ENCODE peak calls at places on chromosomes 2 and 18, in nine cellular contexts. M is cardiac fibroblast, I is fibroblast of the aortic adventitia, V is AG04449, S is astrocyte of the spinal cord, N is IMR-90, O is astrocyte of the cerebellum, F is hepatocyte, E is transverse colon. A is an unnamed sample.
A peak's percentile ranks its signal among the peaks of the same experiment; 100 is the strongest.

GRCh38 chr2:149733936-149734685 is 146.5 kb upstream of the MMADHC start:
- DNase-seq in F (peak; percentile 23), O (no peak), I (peak; percentile 94), N (peak; percentile 48), M (peak; percentile 65), E (no peak), V (no peak), S (peak; percentile 48), A (no peak)

GRCh38 chr18:26429535-26429934 is 118.8 kb downstream of the KCTD1 start:
- DNase-seq in V (peak; percentile 49), E (no peak), N (peak; percentile 88), F (peak; percentile 62), S (peak; percentile 82), I (peak; percentile 73), M (peak; percentile 84), O (peak; percentile 57), A (peak; percentile 62)

GRCh38 chr2:68365087-68365486 is at the start of gene PLEK:
- DNase-seq in E (peak; percentile 72), N (no peak), V (no peak), I (no peak), O (no peak), S (no peak), M (no peak), F (no peak), A (no peak)

GRCh38 chr2:215870088-215870490 is 143.3 kb downstream of the MREG start:
- DNase-seq in O (no peak), E (no peak), F (peak; percentile 34), V (no peak), S (peak; percentile 69), I (peak; percentile 95), N (peak; percentile 72), M (peak; percentile 75), A (peak; percentile 66)

GRCh38 chr2:95305341-95306058 is 8.4 kb downstream of the KCNIP3 start:
- DNase-seq in N (no peak), S (no peak), F (no peak), E (peak; percentile 36), M (no peak), O (peak; percentile 69), V (no peak), I (peak; percentile 62), A (no peak)

GRCh38 chr2:222671259-222672067 is at the start of gene MOGAT1:
- DNase-seq in E (peak; percentile 34), N (no peak), V (no peak), F (peak; percentile 48), S (peak; percentile 20), M (no peak), O (no peak), I (no peak), A (no peak)

GRCh38 chr2:81334046-81334445 is 1029.5 kb upstream of the LRRTM1 start:
- DNase-seq in S (no peak), F (no peak), M (no peak), N (no peak), E (no peak), O (no peak), V (no peak), I (no peak), A (no peak)

GRCh38 chr2:119293254-119293653 is 69.6 kb downstream of the STEAP3 start:
- DNase-seq in I (no peak), E (no peak), N (peak; percentile 16), O (no peak), V (no peak), M (peak; percentile 45), S (no peak), F (no peak), A (no peak)

GRCh38 chr2:226483745-226484619 is 315.6 kb downstream of the IRS1 start:
- DNase-seq in N (peak; percentile 61), O (no peak), F (no peak), V (peak; percentile 28), I (peak; percentile 49), E (no peak), S (peak; percentile 63), M (peak; percentile 46), A (no peak)

GRCh38 chr2:27711804-27712203 is 48.1 kb downstream of the SLC4A1AP start:
- DNase-seq in O (no peak), V (no peak), S (no peak), N (no peak), E (no peak), F (no peak), M (no peak), I (no peak), A (no peak)

GRCh38 chr2:71505086-71505769 is 51.9 kb downstream of the DYSF start:
- DNase-seq in N (no peak), E (no peak), S (no peak), V (no peak), O (no peak), M (peak; percentile 41), F (peak; percentile 26), I (peak; percentile 4), A (no peak)

GRCh38 chr2:190200603-190201002 is 119.0 kb downstream of the HIBCH start:
- DNase-seq in F (no peak), V (no peak), S (no peak), O (no peak), E (no peak), I (no peak), M (no peak), N (no peak), A (no peak)

GRCh38 chr2:102142829-102143449 is 393 bp downstream of the IL1R1 start:
- DNase-seq in S (peak; percentile 63), F (no peak), E (no peak), I (peak; percentile 67), O (no peak), V (no peak), M (peak; percentile 75), N (peak; percentile 56), A (no peak)

GRCh38 chr2:203891474-203891873 is 23.9 kb downstream of the CTLA4 start:
- DNase-seq in M (peak; percentile 55), O (no peak), E (no peak), V (no peak), S (no peak), I (no peak), F (no peak), N (no peak), A (no peak)

GRCh38 chr2:893311-893710 is 57.3 kb upstream of the SNTG2 start:
- DNase-seq in O (no peak), E (peak; percentile 15), V (no peak), I (no peak), M (no peak), F (peak; percentile 68), S (no peak), N (no peak), A (no peak)

GRCh38 chr2:75481041-75481836 is 79.5 kb downstream of the EVA1A start:
- DNase-seq in M (peak; percentile 39), S (peak; percentile 15), E (no peak), V (no peak), I (peak; percentile 56), O (no peak), F (peak; percentile 28), N (peak; percentile 41), A (no peak)

DNA sequence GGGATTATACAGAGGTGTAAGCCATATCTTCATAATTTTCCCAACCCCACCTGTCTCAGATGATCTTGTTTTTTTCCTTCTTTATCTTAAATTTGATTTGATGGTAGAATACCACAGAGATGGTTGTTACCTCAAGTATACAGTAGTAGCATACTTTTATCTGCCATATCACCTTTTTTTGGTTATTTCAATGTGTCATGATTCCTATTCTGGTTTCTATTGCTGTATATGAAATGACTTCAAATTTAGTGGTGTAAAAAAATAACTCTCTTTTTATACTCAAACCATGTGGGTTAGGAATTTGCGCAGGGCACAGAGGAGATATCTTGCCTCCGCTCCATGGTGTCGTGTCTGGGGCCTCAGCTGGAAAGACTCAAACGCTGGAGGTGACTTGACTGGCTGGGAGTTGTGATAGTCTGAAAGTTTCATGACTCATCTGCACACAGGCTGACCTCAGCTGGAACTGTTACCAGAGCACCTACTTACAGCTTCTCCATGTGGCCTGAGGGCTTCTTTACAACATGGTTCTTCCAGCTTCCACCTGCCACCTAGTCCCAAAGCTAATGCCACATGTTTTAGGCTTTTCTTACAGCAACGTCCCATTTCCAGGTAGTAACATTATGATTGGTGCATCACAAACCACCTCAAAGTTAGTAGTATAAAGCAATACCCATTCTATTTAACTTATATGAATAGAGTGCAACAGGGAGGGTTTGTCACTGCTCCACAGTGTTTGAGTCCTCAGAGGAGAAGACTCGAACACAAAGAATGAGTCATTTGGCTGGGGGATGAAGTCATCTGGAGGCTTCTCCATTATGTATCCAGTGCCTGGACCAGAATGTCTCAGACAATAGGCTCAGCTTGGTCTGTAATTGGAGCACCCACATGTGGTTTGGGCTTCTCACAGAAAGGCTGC is 82.3 kb upstream of the XPO1 start:
- DNase-seq in S (peak; percentile 90), N (peak; percentile 88), M (peak; percentile 95), I (peak; percentile 88), V (peak; percentile 44), E (no peak), F (peak; percentile 63), O (peak; percentile 80), A (peak; percentile 54)
- TF ChIP-seq CTCF in S (no peak), N (no peak), M (no peak), I (no peak), V (no peak), E (no peak), F (no peak), O (no peak), A (no peak)

GRCh38 chr18:2910261-2910660 is 63.5 kb downstream of the EMILIN2 start:
- DNase-seq in S (no peak), E (no peak), V (no peak), I (no peak), O (no peak), M (no peak), N (no peak), F (no peak), A (no peak)
- H3K4me3 ChIP-seq in S (no peak overlapping the region), E (no peak overlapping the region), V (no peak overlapping the region), I (no peak overlapping the region), O (no peak overlapping the region), M (no peak overlapping the region), N (no peak overlapping the region), F (no peak overlapping the region), A (no peak overlapping the region)

GRCh38 chr2:168346725-168347477 is 99.5 kb upstream of the STK39 start:
- DNase-seq in E (peak; percentile 74), F (peak; percentile 84), V (no peak), S (peak; percentile 68), N (peak; percentile 63), O (peak; percentile 53), I (peak; percentile 73), M (peak; percentile 82), A (no peak)
- TF ChIP-seq CTCF in E (peak; percentile 83), F (peak; percentile 88), V (peak; percentile 63), S (peak; percentile 72), N (peak; percentile 86), O (peak; percentile 67), I (peak; percentile 76), M (peak; percentile 66), A (peak; percentile 71)

GRCh38 chr2:104863229-104863584 is 9.3 kb downstream of the POU3F3 start:
- DNase-seq in E (no peak), F (no peak), I (no peak), O (no peak), N (no peak), V (no peak), S (peak; percentile 16), M (no peak), A (no peak)

GRCh38 chr2:104861295-104862060 is 7.6 kb downstream of the POU3F3 start:
- DNase-seq in M (no peak), V (no peak), I (no peak), F (no peak), N (no peak), S (no peak), E (no peak), O (no peak), A (no peak)

GRCh38 chr2:104864280-104864599 is 10.3 kb downstream of the POU3F3 start:
- DNase-seq in I (no peak), F (no peak), S (peak; percentile 21), M (no peak), O (no peak), E (no peak), N (no peak), V (no peak), A (no peak)

GRCh38 chr2:104863585-104864279 is 9.8 kb downstream of the POU3F3 start:
- DNase-seq in N (no peak), O (no peak), V (no peak), I (no peak), E (no peak), M (no peak), F (no peak), S (peak; percentile 40), A (no peak)

GRCh38 chr2:104862061-104862941 is 8.4 kb downstream of the POU3F3 start:
- DNase-seq in E (no peak), O (no peak), S (peak; percentile 76), M (no peak), V (no peak), N (no peak), F (no peak), I (no peak), A (no peak)
- H3K4me3 ChIP-seq in E (no peak overlapping the region), O (peak overlapping the region; percentile 47), S (peak overlapping the region; percentile 39), M (no peak overlapping the region), V (no peak overlapping the region), N (no peak overlapping the region), F (no peak overlapping the region), I (no peak overlapping the region), A (no peak overlapping the region)